ENCODE peak calls at places on chromosomes 1 and 21, in nine cellular contexts. B is PC-9, X is bronchial epithelial cell, Y is hepatocyte, V is brain microvascular endothelial cell, Z is fibroblast of the aortic adventitia, E is choroid plexus epithelial cell, A is lower lobe of right lung, P is kidney epithelial cell. M is an unnamed sample.

GRCh38 chr1:243740255-243740999 is 109.6 kb downstream of the AKT3 start:
- DNase-seq in B (no peak), X (no peak), Y (no peak), V (no peak), Z (peak), E (peak), A (no peak), P (no peak), M (no peak)

GRCh38 chr1:1415751-1416150 is 5.3 kb downstream of the ANKRD65 start:
- DNase-seq in B (no peak), X (no peak), Y (no peak), V (no peak), Z (no peak), E (no peak), A (no peak), P (no peak), M (no peak)

GRCh38 chr1:29271724-29272123 is 35.4 kb downstream of the PTPRU start:
- DNase-seq in B (peak), X (peak), Y (peak), V (peak), Z (peak), E (peak), A (peak), P (peak), M (peak)

GRCh38 chr1:110872745-110873435 is at the start of gene CD53:
- DNase-seq in B (no peak), X (no peak), Y (no peak), V (no peak), Z (no peak), E (no peak), A (no peak), P (no peak), M (no peak)

GRCh38 chr1:6007318-6008083 is 15.3 kb upstream of the NPHP4 start:
- DNase-seq in B (no peak), X (no peak), Y (no peak), V (no peak), Z (peak), E (peak), A (peak), P (no peak), M (no peak)

GRCh38 chr1:9320520-9321479 is 28.1 kb downstream of the SPSB1 start:
- DNase-seq in B (no peak), X (no peak), Y (peak), V (no peak), Z (no peak), E (no peak), A (no peak), P (no peak), M (no peak)

GRCh38 chr1:111227875-111228747 is 598 bp downstream of the CHI3L2 start:
- DNase-seq in B (peak), X (peak), Y (peak), V (peak), Z (peak), E (peak), A (no peak), P (peak), M (peak)

GRCh38 chr1:204320413-204320812 is 39.3 kb downstream of the PLEKHA6 start:
- DNase-seq in B (peak), X (peak), Y (peak), V (peak), Z (peak), E (peak), A (no peak), P (no peak), M (no peak)

GRCh38 chr1:2170211-2170610 is 24.4 kb downstream of the FAAP20 start:
- DNase-seq in B (no peak), X (no peak), Y (no peak), V (no peak), Z (peak), E (no peak), A (no peak), P (no peak), M (no peak)

GRCh38 chr21:16419188-16419874 is 689.5 kb downstream of the USP25 start:
- DNase-seq in B (no peak), X (peak), Y (peak), V (peak), Z (peak), E (peak), A (peak), P (no peak), M (peak)

GRCh38 chr1:165631403-165632151 is 543 bp downstream of the MGST3 start:
- DNase-seq in B (peak), X (peak), Y (peak), V (peak), Z (peak), E (peak), A (peak), P (peak), M (peak)

GRCh38 chr1:26921462-26922200 is at the start of gene NUDC:
- DNase-seq in B (peak), X (peak), Y (peak), V (peak), Z (peak), E (peak), A (peak), P (peak), M (peak)

GRCh38 chr1:40049745-40050144 is 9.2 kb downstream of the CAP1 start:
- DNase-seq in B (peak), X (peak), Y (no peak), V (no peak), Z (no peak), E (peak), A (no peak), P (no peak), M (no peak)

GRCh38 chr1:41653574-41653973 is 169.1 kb upstream of the EDN2 start:
- DNase-seq in B (no peak), X (no peak), Y (no peak), V (no peak), Z (no peak), E (no peak), A (no peak), P (no peak), M (no peak)

GRCh38 chr1:209807509-209807908 is 1.6 kb upstream of the IRF6 start:
- DNase-seq in B (no peak), X (peak), Y (no peak), V (no peak), Z (no peak), E (peak), A (no peak), P (no peak), M (no peak)

GRCh38 chr1:3530931-3531818 is 76.7 kb downstream of the ARHGEF16 start:
- DNase-seq in B (peak), X (peak), Y (peak), V (peak), Z (peak), E (peak), A (peak), P (peak), M (no peak)

GRCh38 chr1:48466594-48466993 is 5.4 kb downstream of the SPATA6 start:
- DNase-seq in B (no peak), X (no peak), Y (no peak), V (no peak), Z (no peak), E (no peak), A (no peak), P (no peak), M (no peak)

GRCh38 chr1:6421266-6421665 is 1.5 kb upstream of the HES2 start:
- DNase-seq in B (no peak), X (no peak), Y (no peak), V (no peak), Z (no peak), E (no peak), A (no peak), P (no peak), M (no peak)

GRCh38 chr1:52554267-52554640 is 1.4 kb upstream of the TUT4 start:
- DNase-seq in B (no peak), X (peak), Y (peak), V (no peak), Z (no peak), E (no peak), A (no peak), P (no peak), M (no peak)
- H3K4me3 ChIP-seq in B (peak), X (no peak), Y (peak), V (peak), Z (peak), E (peak), A (peak), P (peak), M (peak)

DNA sequence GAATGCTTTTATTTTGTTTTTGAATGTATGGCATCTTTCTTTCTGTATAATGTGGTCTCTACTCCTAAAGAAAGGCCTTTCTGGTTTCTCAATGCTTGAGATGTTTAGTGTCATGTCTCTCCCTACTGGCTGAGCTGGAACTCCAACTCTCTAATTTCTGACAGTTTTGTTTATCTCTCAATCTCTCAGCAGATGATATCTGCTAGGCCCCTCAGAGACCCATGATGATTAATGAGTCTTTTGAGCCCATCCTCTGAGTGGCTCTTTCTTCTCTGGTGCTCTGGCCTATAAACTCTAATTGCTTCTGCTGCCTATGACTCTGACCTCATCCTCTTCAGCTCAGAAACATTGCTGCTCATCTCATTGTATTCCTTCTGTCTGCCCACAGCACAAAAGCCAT is 46.6 kb downstream of the CRB1 start:
- DNase-seq in B (no peak), X (no peak), Y (no peak), V (no peak), Z (no peak), E (no peak), A (no peak), P (no peak), M (no peak)
- TF ChIP-seq CTCF in B (no peak), X (no peak), Y (peak), V (no peak), Z (no peak), E (no peak), A (no peak), P (no peak), M (peak)

DNA sequence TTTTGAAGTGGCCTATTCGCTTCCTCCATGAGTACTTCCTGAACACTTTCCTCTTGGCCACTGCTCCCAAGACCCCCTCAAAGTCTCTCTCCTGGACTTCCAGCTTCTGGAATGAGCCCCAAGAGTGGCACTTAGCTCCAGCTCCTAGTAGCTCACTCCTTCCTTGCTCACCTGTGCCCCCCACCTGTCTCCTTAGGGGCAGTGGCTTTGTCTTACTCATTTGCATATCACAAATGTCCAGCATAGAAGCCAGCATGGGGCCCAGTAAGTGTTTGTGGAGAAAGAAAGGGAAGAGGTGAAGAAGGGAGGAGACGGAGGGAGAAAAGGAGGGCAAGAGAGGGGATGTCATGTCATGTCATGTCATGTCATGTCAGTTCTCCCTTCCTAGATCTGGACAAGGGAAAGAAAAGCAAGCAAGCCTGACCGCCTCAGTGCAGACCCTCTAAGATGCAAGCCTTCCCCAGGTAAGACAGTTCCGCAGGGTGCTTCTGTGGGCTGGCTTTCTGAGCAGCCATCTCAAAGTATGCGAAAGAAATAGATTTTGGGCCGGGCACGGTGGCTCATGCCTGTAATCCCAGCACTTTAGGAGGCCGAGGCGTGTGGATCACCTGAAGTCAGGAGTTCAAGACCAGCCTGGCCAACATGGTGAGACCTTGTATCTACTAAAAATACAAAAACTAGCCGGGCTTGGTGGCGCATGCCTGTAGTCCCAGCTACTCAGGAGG is 6.9 kb upstream of the MX1 start:
- DNase-seq in B (no peak), X (no peak), Y (no peak), V (no peak), Z (no peak), E (no peak), A (no peak), P (no peak), M (no peak)
- H3K4me3 ChIP-seq in B (no peak), X (no peak), Y (no peak), V (no peak), Z (no peak), E (no peak), A (no peak), P (no peak), M (no peak)

GRCh38 chr21:28811860-28812259 is 180.8 kb downstream of the LTN1 start:
- DNase-seq in B (no peak), X (no peak), Y (no peak), V (no peak), Z (no peak), E (no peak), A (no peak), P (no peak), M (no peak)
- TF ChIP-seq CTCF in B (no peak), X (no peak), Y (no peak), V (no peak), Z (no peak), E (no peak), A (no peak), P (no peak), M (no peak)

GRCh38 chr21:26843912-26844257 is 1.3 kb downstream of the ADAMTS1 start:
- DNase-seq in B (no peak), X (peak), Y (peak), V (peak), Z (peak), E (peak), A (no peak), P (no peak), M (peak)

GRCh38 chr21:26844258-26845065 is 747 bp downstream of the ADAMTS1 start:
- DNase-seq in B (no peak), X (no peak), Y (peak), V (peak), Z (peak), E (peak), A (peak), P (no peak), M (no peak)

GRCh38 chr21:26845066-26845749 is at the start of gene ADAMTS1:
- DNase-seq in B (no peak), X (peak), Y (peak), V (peak), Z (peak), E (peak), A (peak), P (no peak), M (peak)

GRCh38 chr21:26842300-26842699 is 2.9 kb downstream of the ADAMTS1 start:
- DNase-seq in B (no peak), X (no peak), Y (no peak), V (peak), Z (peak), E (peak), A (no peak), P (no peak), M (no peak)

GRCh38 chr21:26842976-26843911 is 2.0 kb downstream of the ADAMTS1 start:
- DNase-seq in B (no peak), X (peak), Y (peak), V (peak), Z (peak), E (peak), A (peak), P (peak), M (peak)
- H3K4me3 ChIP-seq in B (no peak), X (peak), Y (peak), V (peak), Z (peak), E (peak), A (peak), P (peak), M (peak)

GRCh38 chr1:166839600-166840308 is 479 bp downstream of the POGK start:
- DNase-seq in B (peak), X (peak), Y (peak), V (no peak), Z (peak), E (peak), A (peak), P (no peak), M (no peak)
- TF ChIP-seq CTCF in B (no peak), X (peak), Y (peak), V (peak), Z (peak), E (peak), A (peak), P (peak), M (peak)

GRCh38 chr1:201530741-201531521 is 8.0 kb upstream of the NAV1 start:
- DNase-seq in B (peak), X (peak), Y (peak), V (peak), Z (peak), E (peak), A (peak), P (no peak), M (peak)
- H3K4me3 ChIP-seq in B (no peak), X (no peak), Y (no peak), V (no peak), Z (no peak), E (no peak), A (no peak), P (no peak), M (no peak)

M was measured in astrocyte of the cerebellum.